ENCODE peak calls at places on chromosomes 12 and 14, in six cellular contexts. M, X, E, W, P and U are unnamed samples.

GRCh38 chr14:95452176-95452889 is 64.1 kb downstream of the SYNE3 start:
- DNase-seq in E (no peak), P (no peak), X (no peak), M (no peak), W (peak; percentile 61), U (no peak)

GRCh38 chr12:70467908-70468733 is 102.0 kb downstream of the KCNMB4 start:
- DNase-seq in M (no peak), E (no peak), P (no peak), X (no peak), W (no peak), U (no peak)

GRCh38 chr14:94819531-94819930 is 49.6 kb upstream of the GSC start:
- DNase-seq in P (no peak), M (no peak), E (no peak), W (no peak), X (no peak), U (no peak)

GRCh38 chr14:49892636-49893308 is at the start of gene ARF6:
- DNase-seq in X (peak; percentile 99), P (peak; percentile 94), W (peak; percentile 96), E (peak; percentile 90), M (peak; percentile 93), U (peak; percentile 98)

GRCh38 chr12:129535351-129535750 is 368.5 kb downstream of the TMEM132D start:
- DNase-seq in M (no peak), X (no peak), E (no peak), W (no peak), P (no peak), U (no peak)

GRCh38 chr12:104519190-104519857 is 62.6 kb downstream of the CHST11 start:
- DNase-seq in X (no peak), W (no peak), P (peak; percentile 14), E (peak; percentile 28), M (peak; percentile 17), U (no peak)

GRCh38 chr12:24991209-24992049 is 42.5 kb upstream of the BCAT1 start:
- DNase-seq in P (no peak), E (no peak), X (no peak), W (peak; percentile 2), M (no peak), U (no peak)

GRCh38 chr14:61258985-61259384 is 22.2 kb downstream of the TMEM30B start:
- DNase-seq in W (no peak), X (no peak), P (no peak), M (no peak), E (no peak), U (no peak)

GRCh38 chr14:63972323-63972932 is 119.6 kb downstream of the SYNE2 start:
- DNase-seq in M (no peak), W (peak; percentile 33), P (no peak), E (no peak), X (no peak), U (no peak)

GRCh38 chr12:79424109-79424721 is 266.5 kb downstream of the PAWR start:
- DNase-seq in X (no peak), P (no peak), E (no peak), M (no peak), W (peak; percentile 23), U (no peak)

GRCh38 chr14:20427231-20428009 is 8.5 kb downstream of the KLHL33 start:
- DNase-seq in P (no peak), X (no peak), W (peak; percentile 62), E (no peak), M (no peak), U (no peak)